ENCODE peak calls at places on chromosomes 16 and 17, in nine cellular contexts. J is stimulated activated CD8-positive, alpha-beta memory T cell treated with anti-CD3 and anti-CD28 coated beads, Interleukin-7, amount 100 ng/mL, for 1 hour; X is EH; U is activated CD4-positive, alpha-beta T cell treated with anti-CD3 and anti-CD28 coated beads, Interleukin-2, amount 50 U/mL, for 1 hour; G is GM20000; P is AG09309; I is tibial artery; C is AG04449; Q is Panc1. M is an unnamed sample.

GRCh38 chr16:75576384-75576811 is 10.2 kb downstream of the GABARAPL2 start:
- DNase-seq in U (no peak), J (no peak), Q (no peak), G (peak; percentile 32), X (no peak), I (no peak), C (no peak), P (no peak), M (no peak)

GRCh38 chr16:12646490-12647274 is 157.0 kb downstream of the CPPED1 start:
- DNase-seq in C (no peak), X (peak; percentile 63), Q (no peak), U (no peak), P (no peak), I (peak; percentile 24), J (no peak), G (peak; percentile 22), M (peak; percentile 75)

GRCh38 chr17:49401971-49402491 is 12.7 kb downstream of the PHB1 start:
- DNase-seq in I (no peak), C (no peak), U (no peak), X (no peak), G (no peak), J (no peak), Q (no peak), P (no peak), M (no peak)

GRCh38 chr17:58302919-58303551 is 22.3 kb upstream of the MPO start:
- DNase-seq in P (no peak), I (peak; percentile 15), J (no peak), Q (no peak), U (no peak), X (no peak), C (no peak), G (no peak), M (no peak)

GRCh38 chr17:6510321-6511023 is 45.9 kb downstream of the PITPNM3 start:
- DNase-seq in Q (no peak), J (no peak), C (no peak), P (no peak), G (no peak), I (no peak), X (peak; percentile 60), U (no peak), M (no peak)

GRCh38 chr17:77282524-77283515 is 142.1 kb downstream of the SEC14L1 start:
- DNase-seq in C (no peak), G (peak; percentile 56), U (no peak), I (no peak), X (no peak), J (no peak), Q (no peak), P (no peak), M (peak; percentile 40)

GRCh38 chr16:85469929-85470590 is 143.1 kb upstream of the GSE1 start:
- DNase-seq in X (no peak), Q (no peak), G (no peak), J (no peak), P (no peak), I (no peak), C (no peak), U (no peak), M (no peak)

GRCh38 chr17:50477976-50478375 is 684 bp upstream of the RSAD1 start:
- DNase-seq in G (no peak), Q (no peak), X (no peak), U (no peak), J (no peak), I (no peak), P (no peak), C (no peak), M (no peak)

GRCh38 chr16:3152022-3152272 is 17.1 kb downstream of the ZNF213 start:
- DNase-seq in C (no peak), J (no peak), P (no peak), X (no peak), I (no peak), U (peak; percentile 21), Q (no peak), G (no peak), M (no peak)

GRCh38 chr16:27020031-27020430 is 46.7 kb upstream of the C16orf82 start:
- DNase-seq in J (no peak), I (no peak), Q (no peak), X (no peak), U (no peak), C (no peak), P (no peak), G (no peak), M (no peak)

GRCh38 chr16:528111-529011 is 849 bp downstream of the CAPN15 start:
- DNase-seq in I (no peak), Q (no peak), C (no peak), X (peak; percentile 79), U (no peak), P (no peak), G (no peak), J (no peak), M (peak; percentile 60)

GRCh38 chr17:80064696-80065095 is 28.3 kb downstream of the CCDC40 start:
- DNase-seq in J (no peak), I (no peak), G (no peak), P (no peak), U (no peak), C (no peak), X (no peak), Q (no peak), M (no peak)

GRCh38 chr17:28612936-28613872 is 781 bp downstream of the RSKR start:
- DNase-seq in P (no peak), C (no peak), I (peak; percentile 30), U (peak; percentile 32), X (peak; percentile 43), G (peak; percentile 53), J (no peak), Q (peak; percentile 24), M (peak; percentile 7)

GRCh38 chr16:797120-797420 is 3.5 kb downstream of the GNG13 start:
- DNase-seq in Q (no peak), X (no peak), C (no peak), P (no peak), J (no peak), G (no peak), I (no peak), U (no peak), M (no peak)

GRCh38 chr17:13922885-13923284 is 146.4 kb upstream of the COX10 start:
- DNase-seq in G (no peak), X (no peak), P (no peak), U (no peak), I (no peak), C (no peak), Q (no peak), J (no peak), M (no peak)

GRCh38 chr17:20703781-20704180 is 124.3 kb downstream of the CDRT15L2 start:
- DNase-seq in J (no peak), I (no peak), Q (no peak), C (no peak), P (no peak), G (no peak), X (no peak), U (no peak), M (no peak)

GRCh38 chr16:17296412-17296811 is 174.3 kb downstream of the XYLT1 start:
- DNase-seq in G (no peak), X (no peak), J (no peak), Q (no peak), C (no peak), P (no peak), I (no peak), U (no peak), M (no peak)

GRCh38 chr16:15581127-15581815 is 61.7 kb downstream of the MARF1 start:
- DNase-seq in X (no peak), I (no peak), P (no peak), C (no peak), U (no peak), G (no peak), Q (no peak), J (no peak), M (no peak)

GRCh38 chr17:40551091-40551873 is 14.0 kb downstream of the CCR7 start:
- DNase-seq in J (no peak), U (peak; percentile 27), C (peak; percentile 99), G (no peak), P (peak; percentile 100), Q (peak; percentile 38), I (peak; percentile 89), X (peak; percentile 100), M (peak; percentile 97)

GRCh38 chr16:1946495-1947368 is 3.7 kb upstream of the MSRB1 start:
- DNase-seq in Q (no peak), U (no peak), X (no peak), I (no peak), C (no peak), P (no peak), J (no peak), G (no peak), M (no peak)

GRCh38 chr16:69406780-69407331 is 17.6 kb upstream of the CYB5B start:
- DNase-seq in C (no peak), I (no peak), J (no peak), P (no peak), Q (no peak), U (no peak), G (no peak), X (peak; percentile 13), M (no peak)

GRCh38 chr17:71460943-71461342 is 659.9 kb upstream of the SOX9 start:
- DNase-seq in P (no peak), J (no peak), Q (no peak), G (no peak), U (no peak), X (peak; percentile 55), I (peak; percentile 23), C (no peak), M (peak; percentile 39)

GRCh38 chr17:31248986-31249385 is 48.1 kb downstream of the OMG start:
- DNase-seq in G (no peak), I (no peak), X (peak; percentile 85), J (no peak), C (peak; percentile 56), P (peak; percentile 27), U (no peak), Q (no peak), M (peak; percentile 84)

GRCh38 chr16:79171504-79172240 is 428.9 kb downstream of the MAF start:
- DNase-seq in U (no peak), I (no peak), C (no peak), X (no peak), J (no peak), G (no peak), P (no peak), Q (no peak), M (no peak)

GRCh38 chr16:75138233-75138632 is 10.1 kb upstream of the ZFP1 start:
- DNase-seq in P (no peak), U (no peak), G (no peak), Q (no peak), J (no peak), I (no peak), C (no peak), X (no peak), M (no peak)

GRCh38 chr17:50452627-50453300 is 15.9 kb downstream of the CHAD start:
- DNase-seq in I (no peak), U (no peak), J (no peak), Q (no peak), C (no peak), X (peak; percentile 41), G (peak; percentile 25), P (peak; percentile 21), M (no peak)

GRCh38 chr16:29023279-29024278 is 38.7 kb downstream of the LAT start:
- DNase-seq in J (no peak), U (no peak), C (no peak), I (no peak), G (no peak), Q (no peak), X (peak; percentile 39), P (no peak), M (peak; percentile 2)

GRCh38 chr17:82690786-82691489 is 7.6 kb downstream of the RAB40B start:
- DNase-seq in G (no peak), P (no peak), U (no peak), I (no peak), X (no peak), J (no peak), C (no peak), Q (no peak), M (no peak)

GRCh38 chr17:73422121-73422520 is 110.3 kb upstream of the CDC42EP4 start:
- DNase-seq in I (no peak), C (no peak), J (no peak), Q (no peak), P (no peak), U (no peak), G (no peak), X (no peak), M (no peak)

GRCh38 chr17:44004761-44005526 is 522 bp downstream of the NAGS start:
- DNase-seq in U (no peak), X (no peak), C (no peak), J (no peak), Q (no peak), I (no peak), G (no peak), P (no peak), M (no peak)

GRCh38 chr16:85746431-85747227 is 4.3 kb downstream of the C16orf74 start:
- DNase-seq in J (no peak), G (peak; percentile 74), P (no peak), U (no peak), Q (no peak), C (no peak), X (peak; percentile 40), I (no peak), M (no peak)